ENCODE peak calls at places on chromosomes 1 and 21, in five cellular contexts. One of them, this sample, is unnamed. For H3K36me3, the result is how much of the 10 kb centered on the place peaks cover.

GRCh38 chr1:176961678-176962077 is 202.8 kb downstream of the ASTN1 start:
- DNase-seq in CD8-positive, alpha-beta T cell: no peak
- DNase-seq in NT2/D1: no peak
- DNase-seq in thoracic aorta: no peak
- DNase-seq in GM23338: no peak
- DNase-seq in this sample: no peak

GRCh38 chr1:231550448-231550781 is 21.9 kb downstream of the TSNAX start:
- DNase-seq in CD8-positive, alpha-beta T cell: peak
- DNase-seq in thoracic aorta: no peak
- DNase-seq in GM23338: peak
- DNase-seq in NT2/D1: peak
- DNase-seq in this sample: peak

GRCh38 chr1:96520542-96520941 is 201.0 kb upstream of the PTBP2 start:
- DNase-seq in CD8-positive, alpha-beta T cell: no peak
- DNase-seq in thoracic aorta: no peak
- DNase-seq in NT2/D1: no peak
- DNase-seq in GM23338: no peak
- DNase-seq in this sample: no peak

GRCh38 chr1:154871374-154871773 is 1.3 kb upstream of the KCNN3 start:
- DNase-seq in GM23338: no peak
- DNase-seq in NT2/D1: no peak
- DNase-seq in thoracic aorta: no peak
- DNase-seq in CD8-positive, alpha-beta T cell: no peak
- DNase-seq in this sample: peak

GRCh38 chr1:213982814-213983588 is 4.8 kb upstream of the PROX1 start:
- DNase-seq in thoracic aorta: no peak
- DNase-seq in CD8-positive, alpha-beta T cell: no peak
- DNase-seq in NT2/D1: no peak
- DNase-seq in GM23338: peak
- DNase-seq in this sample: peak

GRCh38 chr1:15671430-15671829 is 12.7 kb upstream of the PLEKHM2 start:
- DNase-seq in CD8-positive, alpha-beta T cell: no peak
- DNase-seq in NT2/D1: no peak
- DNase-seq in GM23338: no peak
- DNase-seq in thoracic aorta: no peak
- DNase-seq in this sample: no peak

GRCh38 chr21:37562920-37563640 is 196.5 kb downstream of the DYRK1A start:
- DNase-seq in GM23338: no peak
- DNase-seq in thoracic aorta: no peak
- DNase-seq in CD8-positive, alpha-beta T cell: peak
- DNase-seq in NT2/D1: no peak
- DNase-seq in this sample: no peak

GRCh38 chr1:39639333-39640130 is at the start of gene HEYL:
- DNase-seq in NT2/D1: peak
- DNase-seq in thoracic aorta: peak
- DNase-seq in GM23338: peak
- DNase-seq in CD8-positive, alpha-beta T cell: peak
- DNase-seq in this sample: peak

GRCh38 chr1:94416901-94417701 is 1.1 kb upstream of the ABCD3 start:
- DNase-seq in NT2/D1: no peak
- DNase-seq in GM23338: peak
- DNase-seq in thoracic aorta: no peak
- DNase-seq in CD8-positive, alpha-beta T cell: no peak
- DNase-seq in this sample: no peak

GRCh38 chr1:246113555-246114095 is 393.5 kb downstream of the SMYD3 start:
- DNase-seq in CD8-positive, alpha-beta T cell: no peak
- DNase-seq in NT2/D1: no peak
- DNase-seq in GM23338: no peak
- DNase-seq in thoracic aorta: no peak
- DNase-seq in this sample: no peak

GRCh38 chr1:85148524-85149250 is 52.1 kb downstream of the SYDE2 start:
- DNase-seq in thoracic aorta: no peak
- DNase-seq in GM23338: no peak
- DNase-seq in NT2/D1: no peak
- DNase-seq in CD8-positive, alpha-beta T cell: no peak
- DNase-seq in this sample: no peak

GRCh38 chr1:32870615-32871363 is at the start of gene FNDC5:
- DNase-seq in thoracic aorta: no peak
- DNase-seq in NT2/D1: peak
- DNase-seq in CD8-positive, alpha-beta T cell: no peak
- DNase-seq in GM23338: peak
- DNase-seq in this sample: peak

GRCh38 chr21:39660596-39660995 is 47.9 kb downstream of the B3GALT5 start:
- DNase-seq in NT2/D1: peak
- DNase-seq in thoracic aorta: no peak
- DNase-seq in GM23338: no peak
- DNase-seq in CD8-positive, alpha-beta T cell: no peak
- DNase-seq in this sample: no peak

GRCh38 chr1:6957341-6957740 is 172.1 kb downstream of the CAMTA1 start:
- DNase-seq in GM23338: no peak
- DNase-seq in NT2/D1: no peak
- DNase-seq in thoracic aorta: no peak
- DNase-seq in CD8-positive, alpha-beta T cell: no peak
- DNase-seq in this sample: no peak

GRCh38 chr21:26850116-26850643 is 5.0 kb upstream of the ADAMTS1 start:
- DNase-seq in GM23338: peak
- DNase-seq in NT2/D1: peak
- DNase-seq in CD8-positive, alpha-beta T cell: no peak
- DNase-seq in thoracic aorta: no peak
- DNase-seq in this sample: peak

GRCh38 chr1:177600371-177600770 is 369.5 kb downstream of the SEC16B start:
- DNase-seq in GM23338: no peak
- DNase-seq in NT2/D1: no peak
- DNase-seq in thoracic aorta: no peak
- DNase-seq in CD8-positive, alpha-beta T cell: no peak
- DNase-seq in this sample: no peak

GRCh38 chr1:61241411-61241838 is 159.1 kb downstream of the NFIA start:
- DNase-seq in CD8-positive, alpha-beta T cell: no peak
- DNase-seq in GM23338: no peak
- DNase-seq in NT2/D1: no peak
- DNase-seq in thoracic aorta: no peak
- DNase-seq in this sample: no peak

GRCh38 chr1:151401125-151401788 is 1.9 kb downstream of the PSMB4 start:
- DNase-seq in thoracic aorta: no peak
- DNase-seq in CD8-positive, alpha-beta T cell: no peak
- DNase-seq in GM23338: no peak
- DNase-seq in NT2/D1: no peak
- DNase-seq in this sample: no peak

DNA sequence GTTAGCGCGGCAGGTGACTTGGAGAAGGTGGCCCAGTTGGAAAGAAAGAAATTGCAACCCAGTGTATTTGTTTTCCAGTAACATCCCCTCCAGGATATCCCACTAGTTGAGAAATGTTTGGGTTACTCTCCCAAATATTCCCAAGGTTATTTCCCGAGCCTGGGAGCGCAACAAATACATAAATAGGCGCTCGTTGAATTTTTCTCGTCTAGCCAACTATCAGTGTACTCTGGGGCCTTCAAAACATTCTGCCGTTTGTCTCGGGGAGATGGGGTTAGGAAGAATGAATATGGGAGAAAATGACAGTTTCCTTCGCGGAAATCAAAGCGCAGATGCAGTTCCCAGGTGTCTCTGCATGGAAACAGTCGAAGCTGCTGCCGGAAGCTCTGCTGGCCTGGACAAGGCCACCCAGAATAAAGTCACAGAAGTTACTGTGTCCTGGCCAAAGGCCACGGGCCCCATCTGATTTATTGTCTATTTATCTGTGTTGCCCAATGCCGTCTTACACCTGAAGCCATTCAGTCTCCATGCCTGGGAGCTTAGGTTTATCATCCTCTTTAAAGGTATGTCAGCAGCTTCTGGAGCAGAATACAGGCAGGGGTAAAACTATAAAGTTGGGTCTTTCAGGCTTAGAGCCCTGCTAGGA is 999 bp downstream of the C1orf115 start:
- DNase-seq in NT2/D1: no peak
- DNase-seq in thoracic aorta: no peak
- DNase-seq in GM23338: no peak
- DNase-seq in CD8-positive, alpha-beta T cell: no peak
- DNase-seq in this sample: no peak
- H3K4me3 ChIP-seq in NT2/D1: peak
- H3K4me3 ChIP-seq in thoracic aorta: peak
- H3K4me3 ChIP-seq in GM23338: peak
- H3K4me3 ChIP-seq in CD8-positive, alpha-beta T cell: no peak
- H3K4me3 ChIP-seq in this sample: peak

GRCh38 chr1:40697436-40697835 is 5.9 kb downstream of the NFYC start:
- DNase-seq in thoracic aorta: no peak
- DNase-seq in GM23338: no peak
- DNase-seq in NT2/D1: no peak
- DNase-seq in CD8-positive, alpha-beta T cell: no peak
- DNase-seq in this sample: no peak
- H3K36me3 ChIP-seq in thoracic aorta: under half
- H3K36me3 ChIP-seq in GM23338: under half
- H3K36me3 ChIP-seq in NT2/D1: under half
- H3K36me3 ChIP-seq in CD8-positive, alpha-beta T cell: under half
- H3K36me3 ChIP-seq in this sample: under half

GRCh38 chr21:19290328-19290727 is 886.7 kb upstream of the TMPRSS15 start:
- DNase-seq in NT2/D1: no peak
- DNase-seq in GM23338: no peak
- DNase-seq in thoracic aorta: no peak
- DNase-seq in CD8-positive, alpha-beta T cell: no peak
- DNase-seq in this sample: no peak

GRCh38 chr21:19286901-19287300 is 883.3 kb upstream of the TMPRSS15 start:
- DNase-seq in CD8-positive, alpha-beta T cell: no peak
- DNase-seq in thoracic aorta: no peak
- DNase-seq in NT2/D1: no peak
- DNase-seq in GM23338: no peak
- DNase-seq in this sample: no peak
- H3K4me3 ChIP-seq in CD8-positive, alpha-beta T cell: no peak
- H3K4me3 ChIP-seq in thoracic aorta: no peak
- H3K4me3 ChIP-seq in NT2/D1: no peak
- H3K4me3 ChIP-seq in GM23338: no peak
- H3K4me3 ChIP-seq in this sample: no peak

GRCh38 chr21:34840693-34841092 is 171.9 kb downstream of the CLIC6 start:
- DNase-seq in NT2/D1: no peak
- DNase-seq in GM23338: no peak
- DNase-seq in thoracic aorta: no peak
- DNase-seq in CD8-positive, alpha-beta T cell: no peak
- DNase-seq in this sample: no peak

GRCh38 chr21:34836103-34836932 is 167.5 kb downstream of the CLIC6 start:
- DNase-seq in thoracic aorta: peak
- DNase-seq in GM23338: no peak
- DNase-seq in CD8-positive, alpha-beta T cell: no peak
- DNase-seq in NT2/D1: no peak
- DNase-seq in this sample: no peak

GRCh38 chr21:34836933-34837505 is 168.2 kb downstream of the CLIC6 start:
- DNase-seq in thoracic aorta: no peak
- DNase-seq in NT2/D1: no peak
- DNase-seq in CD8-positive, alpha-beta T cell: no peak
- DNase-seq in GM23338: no peak
- DNase-seq in this sample: no peak

GRCh38 chr21:34841154-34841553 is 172.4 kb downstream of the CLIC6 start:
- DNase-seq in CD8-positive, alpha-beta T cell: no peak
- DNase-seq in thoracic aorta: no peak
- DNase-seq in NT2/D1: no peak
- DNase-seq in GM23338: no peak
- DNase-seq in this sample: no peak

DNA sequence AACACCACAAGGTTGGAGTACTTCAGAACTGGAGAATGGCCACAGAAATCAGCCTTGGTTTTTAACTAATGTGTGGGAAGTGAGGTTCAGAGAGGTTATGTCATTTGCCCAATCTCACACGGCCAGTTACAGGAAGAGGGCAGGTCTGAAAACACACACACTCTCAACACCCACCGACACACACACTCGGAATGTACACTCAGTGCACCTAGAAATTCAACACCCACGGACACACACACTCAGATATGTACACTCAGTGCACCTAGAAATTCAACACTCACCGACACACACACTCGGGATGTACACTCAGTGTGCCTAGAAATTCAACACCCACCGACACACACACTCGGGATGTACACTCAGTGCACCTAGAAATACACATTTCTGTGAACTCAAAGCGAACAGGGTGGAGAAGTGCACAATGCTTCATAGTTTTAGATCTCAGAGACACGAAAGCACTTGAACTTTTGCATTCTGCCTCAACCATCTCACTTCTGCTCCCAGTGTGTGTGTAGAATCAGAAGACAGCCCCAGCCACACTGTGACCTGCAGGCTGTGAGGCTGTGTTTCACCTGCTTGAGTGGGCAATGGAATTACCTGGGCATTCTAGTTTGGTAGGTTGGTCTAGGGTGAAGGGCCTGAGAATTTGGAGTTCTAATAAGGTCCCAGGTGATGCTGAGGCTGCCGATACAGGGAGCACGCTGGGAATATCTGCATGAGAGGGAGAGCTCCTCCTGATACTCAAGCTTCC is 170.5 kb downstream of the CLIC6 start:
- DNase-seq in GM23338: no peak
- DNase-seq in CD8-positive, alpha-beta T cell: no peak
- DNase-seq in thoracic aorta: no peak
- DNase-seq in NT2/D1: no peak
- DNase-seq in this sample: no peak
- H3K36me3 ChIP-seq in GM23338: under half
- H3K36me3 ChIP-seq in CD8-positive, alpha-beta T cell: under half
- H3K36me3 ChIP-seq in thoracic aorta: under half
- H3K36me3 ChIP-seq in NT2/D1: half or more
- H3K36me3 ChIP-seq in this sample: under half

DNA sequence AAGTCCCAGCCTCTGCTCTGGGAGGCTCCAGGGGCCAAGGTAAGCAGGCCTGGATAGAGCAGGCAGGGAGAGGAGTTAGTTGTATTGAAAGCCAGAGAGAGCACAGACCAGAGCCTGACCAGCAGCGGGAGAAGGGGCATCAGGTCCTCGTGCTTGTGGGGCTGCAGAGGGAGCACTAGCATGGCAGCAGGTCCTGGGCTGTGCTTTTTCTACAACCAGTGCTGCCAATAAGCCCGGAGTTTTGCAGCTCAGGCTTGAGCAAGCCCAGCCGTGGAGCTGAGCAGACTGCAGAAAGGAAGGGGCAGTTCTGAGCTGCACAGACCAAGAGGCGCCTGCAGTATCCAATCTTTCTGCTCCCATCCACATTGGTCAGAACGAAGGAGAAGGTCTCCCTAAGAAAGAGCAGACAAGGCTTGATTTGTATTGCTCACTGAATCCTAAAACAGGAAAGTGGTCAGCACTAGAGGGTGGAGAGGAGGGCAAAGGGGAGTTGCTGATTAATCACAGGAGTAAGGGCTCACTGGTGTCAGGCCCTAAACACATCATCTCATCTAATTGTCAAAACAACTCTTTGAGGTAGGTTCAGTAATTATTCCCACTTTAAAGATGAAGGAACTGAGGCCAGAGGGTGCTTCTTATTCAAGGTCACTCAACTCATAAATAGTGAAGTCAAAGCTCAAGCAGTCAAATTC is 2.7 kb downstream of the DENND2D start:
- DNase-seq in CD8-positive, alpha-beta T cell: peak
- DNase-seq in NT2/D1: no peak
- DNase-seq in GM23338: peak
- DNase-seq in thoracic aorta: no peak
- DNase-seq in this sample: peak
- H3K4me3 ChIP-seq in CD8-positive, alpha-beta T cell: peak
- H3K4me3 ChIP-seq in NT2/D1: no peak
- H3K4me3 ChIP-seq in GM23338: no peak
- H3K4me3 ChIP-seq in thoracic aorta: peak
- H3K4me3 ChIP-seq in this sample: no peak

GRCh38 chr1:21875621-21876063 is 61.5 kb downstream of the HSPG2 start:
- DNase-seq in thoracic aorta: no peak
- DNase-seq in NT2/D1: no peak
- DNase-seq in GM23338: no peak
- DNase-seq in CD8-positive, alpha-beta T cell: no peak
- DNase-seq in this sample: no peak
- H3K36me3 ChIP-seq in thoracic aorta: half or more
- H3K36me3 ChIP-seq in NT2/D1: half or more
- H3K36me3 ChIP-seq in GM23338: under half
- H3K36me3 ChIP-seq in CD8-positive, alpha-beta T cell: under half
- H3K36me3 ChIP-seq in this sample: under half

This sample was measured in H7.